ENCODE peak calls at places on chromosomes 12 and 14, in four cellular contexts. One of them, this sample, is unnamed.

GRCh38 chr14:86714153-86714552 is 1184.2 kb downstream of the FLRT2 start:
- DNase-seq in T-cell: no peak
- DNase-seq in EL: no peak
- DNase-seq in GM19239: no peak
- DNase-seq in this sample: no peak

GRCh38 chr12:106074706-106075392 is 63.9 kb downstream of the NUAK1 start:
- DNase-seq in T-cell: no peak
- DNase-seq in EL: peak
- DNase-seq in GM19239: no peak
- DNase-seq in this sample: no peak

GRCh38 chr12:24839268-24839791 is 109.6 kb downstream of the BCAT1 start:
- DNase-seq in T-cell: no peak
- DNase-seq in EL: no peak
- DNase-seq in GM19239: no peak
- DNase-seq in this sample: no peak

GRCh38 chr14:104721704-104722431 is 2.2 kb upstream of the ADSS1 start:
- DNase-seq in T-cell: no peak
- DNase-seq in EL: no peak
- DNase-seq in GM19239: no peak
- DNase-seq in this sample: no peak

GRCh38 chr12:72876092-72876491 is 603.9 kb downstream of the TRHDE start:
- DNase-seq in T-cell: no peak
- DNase-seq in EL: no peak
- DNase-seq in GM19239: no peak
- DNase-seq in this sample: no peak

GRCh38 chr12:7113389-7113871 is 4.4 kb upstream of the C1RL start:
- DNase-seq in T-cell: peak
- DNase-seq in EL: peak
- DNase-seq in GM19239: peak
- DNase-seq in this sample: peak

GRCh38 chr14:88929656-88930436 is 105.4 kb downstream of the TTC8 start:
- DNase-seq in T-cell: no peak
- DNase-seq in EL: peak
- DNase-seq in GM19239: no peak
- DNase-seq in this sample: no peak

GRCh38 chr14:52791204-52792096 is at the start of gene GNPNAT1:
- DNase-seq in T-cell: peak
- DNase-seq in EL: peak
- DNase-seq in GM19239: peak
- DNase-seq in this sample: peak

GRCh38 chr12:28568709-28569108 is 378.5 kb downstream of the CCDC91 start:
- DNase-seq in T-cell: no peak
- DNase-seq in EL: no peak
- DNase-seq in GM19239: no peak
- DNase-seq in this sample: no peak

GRCh38 chr12:130481392-130481879 is 143.7 kb downstream of the PIWIL1 start:
- DNase-seq in T-cell: no peak
- DNase-seq in EL: no peak
- DNase-seq in GM19239: no peak
- DNase-seq in this sample: no peak

GRCh38 chr14:23695220-23695999 is 59.2 kb downstream of the DHRS2 start:
- DNase-seq in T-cell: no peak
- DNase-seq in EL: no peak
- DNase-seq in GM19239: no peak
- DNase-seq in this sample: no peak

GRCh38 chr12:116631619-116632018 is 72.4 kb downstream of the MAP1LC3B2 start:
- DNase-seq in T-cell: no peak
- DNase-seq in EL: no peak
- DNase-seq in GM19239: no peak
- DNase-seq in this sample: no peak

GRCh38 chr12:14771651-14772137 is 31.6 kb downstream of the WBP11 start:
- DNase-seq in T-cell: peak
- DNase-seq in EL: no peak
- DNase-seq in GM19239: no peak
- DNase-seq in this sample: peak

GRCh38 chr14:69451941-69452340 is 32.6 kb upstream of the PLEKHD1 start:
- DNase-seq in T-cell: no peak
- DNase-seq in EL: no peak
- DNase-seq in GM19239: no peak
- DNase-seq in this sample: no peak

GRCh38 chr14:23024612-23025075 is 10.1 kb downstream of the PSMB5 start:
- DNase-seq in T-cell: no peak
- DNase-seq in EL: no peak
- DNase-seq in GM19239: no peak
- DNase-seq in this sample: no peak

GRCh38 chr12:6375269-6376078 is at the start of gene SCNN1A:
- DNase-seq in T-cell: no peak
- DNase-seq in EL: no peak
- DNase-seq in GM19239: no peak
- DNase-seq in this sample: no peak

GRCh38 chr12:132312516-132312915 is 16.9 kb downstream of the GALNT9 start:
- DNase-seq in T-cell: no peak
- DNase-seq in EL: no peak
- DNase-seq in GM19239: no peak
- DNase-seq in this sample: no peak

GRCh38 chr12:4526923-4527546 is 11.7 kb upstream of the RAD51AP1 start:
- DNase-seq in T-cell: no peak
- DNase-seq in EL: peak
- DNase-seq in GM19239: no peak
- DNase-seq in this sample: no peak

GRCh38 chr12:58148405-58148804 is 207.0 kb downstream of the ATP23 start:
- DNase-seq in T-cell: no peak
- DNase-seq in EL: peak
- DNase-seq in GM19239: no peak
- DNase-seq in this sample: no peak

GRCh38 chr12:5442251-5443006 is 10.5 kb downstream of the NTF3 start:
- DNase-seq in T-cell: no peak
- DNase-seq in EL: peak
- DNase-seq in GM19239: no peak
- DNase-seq in this sample: no peak

GRCh38 chr14:72921396-72921795 is 4.9 kb upstream of the DCAF4 start:
- DNase-seq in T-cell: no peak
- DNase-seq in EL: no peak
- DNase-seq in GM19239: no peak
- DNase-seq in this sample: no peak

GRCh38 chr12:27711312-27711682 is 665 bp downstream of the MRPS35 start:
- DNase-seq in T-cell: no peak
- DNase-seq in EL: peak
- DNase-seq in GM19239: peak
- DNase-seq in this sample: no peak

GRCh38 chr14:60565211-60565610 is 56.3 kb downstream of the SIX6 start:
- DNase-seq in T-cell: no peak
- DNase-seq in EL: peak
- DNase-seq in GM19239: no peak
- DNase-seq in this sample: no peak

This sample was measured in T-helper 9 cell.